ENCODE peak calls at places on chromosome 1, in ten cellular contexts. I, J, A, Q, C, W, Y, M, U and X are unnamed samples.

GRCh38 chr1:38745476-38746410 is 113.8 kb downstream of the RRAGC start:
- DNase-seq in I (no peak), J (no peak), A (no peak), Q (no peak), C (no peak), W (no peak), Y (no peak), M (no peak), U (no peak), X (no peak)

GRCh38 chr1:156247460-156248322 is at the start of gene PAQR6:
- DNase-seq in I (peak), J (no peak), A (no peak), Q (no peak), C (no peak), W (peak), Y (no peak), M (no peak), U (no peak), X (no peak)

GRCh38 chr1:54543729-54544496 is 4.1 kb upstream of the ACOT11 start:
- DNase-seq in I (peak), J (no peak), A (no peak), Q (peak), C (no peak), W (no peak), Y (no peak), M (peak), U (peak), X (no peak)

GRCh38 chr1:178649582-178650350 is 75.3 kb upstream of the RALGPS2 start:
- DNase-seq in I (no peak), J (no peak), A (no peak), Q (no peak), C (no peak), W (no peak), Y (no peak), M (no peak), U (no peak), X (no peak)

GRCh38 chr1:61012365-61012764 is 70.0 kb upstream of the NFIA start:
- DNase-seq in I (no peak), J (no peak), A (no peak), Q (no peak), C (no peak), W (no peak), Y (no peak), M (no peak), U (no peak), X (no peak)

GRCh38 chr1:181023265-181024057 is 791 bp upstream of the STX6 start:
- DNase-seq in I (no peak), J (no peak), A (no peak), Q (no peak), C (no peak), W (no peak), Y (no peak), M (no peak), U (no peak), X (no peak)

GRCh38 chr1:91308544-91308943 is 96.1 kb downstream of the HFM1 start:
- DNase-seq in I (no peak), J (no peak), A (no peak), Q (no peak), C (no peak), W (no peak), Y (no peak), M (no peak), U (no peak), X (no peak)

GRCh38 chr1:212529211-212529731 is 79.3 kb upstream of the ATF3 start:
- DNase-seq in I (peak), J (no peak), A (no peak), Q (peak), C (no peak), W (no peak), Y (peak), M (no peak), U (no peak), X (no peak)

GRCh38 chr1:223730471-223730870 is 18.1 kb downstream of the CAPN2 start:
- DNase-seq in I (no peak), J (no peak), A (no peak), Q (peak), C (no peak), W (no peak), Y (no peak), M (peak), U (no peak), X (no peak)

GRCh38 chr1:158674302-158674701 is 12.2 kb downstream of the SPTA1 start:
- DNase-seq in I (no peak), J (no peak), A (no peak), Q (no peak), C (no peak), W (no peak), Y (no peak), M (no peak), U (no peak), X (no peak)